ENCODE peak calls at places on chromosomes 1 and 21, in seven cellular contexts. H is heart left ventricle, Y is prostate gland, S is uterus, G is A549, A is HCT116, E is esophagus squamous epithelium. W is an unnamed sample.

GRCh38 chr1:16905112-16905855 is 9.5 kb downstream of the RNU1-2 start:
- DNase-seq in Y (no peak), G (peak; percentile 60), S (no peak), H (no peak), A (peak; percentile 92), E (no peak), W (peak; percentile 67)

GRCh38 chr1:47547753-47548152 is 109.9 kb downstream of the FOXD2 start:
- DNase-seq in H (no peak), E (no peak), S (no peak), A (no peak), Y (no peak), G (no peak), W (no peak)

GRCh38 chr1:236030572-236030971 is 34.3 kb downstream of the NID1 start:
- DNase-seq in S (no peak), Y (no peak), E (no peak), A (no peak), G (no peak), H (no peak), W (no peak)

GRCh38 chr1:158115126-158115525 is 65.6 kb upstream of the CD1D start:
- DNase-seq in H (no peak), E (no peak), A (no peak), S (no peak), Y (no peak), G (no peak), W (no peak)

GRCh38 chr1:30977105-30977504 is 68.5 kb upstream of the SDC3 start:
- DNase-seq in A (no peak), G (peak; percentile 4), H (no peak), Y (no peak), E (no peak), S (no peak), W (no peak)

GRCh38 chr1:53919675-53920066 is 25.7 kb downstream of the DIO1 start:
- DNase-seq in G (no peak), E (no peak), S (no peak), A (no peak), H (no peak), Y (no peak), W (no peak)

GRCh38 chr1:184840596-184840995 is 85.9 kb upstream of the EDEM3 start:
- DNase-seq in E (no peak), S (no peak), Y (no peak), G (no peak), A (no peak), H (no peak), W (no peak)

GRCh38 chr1:180262628-180263488 is 32.8 kb downstream of the LHX4 start:
- DNase-seq in Y (no peak), H (no peak), S (no peak), E (no peak), G (no peak), A (no peak), W (no peak)

GRCh38 chr1:73722055-73722454 is 475.9 kb downstream of the LRRIQ3 start:
- DNase-seq in S (no peak), E (no peak), A (no peak), G (no peak), Y (no peak), H (no peak), W (no peak)

GRCh38 chr1:19124273-19124672 is 85.8 kb downstream of the UBR4 start:
- DNase-seq in Y (no peak), G (no peak), A (no peak), H (no peak), S (no peak), E (no peak), W (no peak)

GRCh38 chr1:39574646-39575045 is 1.9 kb downstream of the PABPC4 start:
- DNase-seq in G (no peak), Y (peak; percentile 22), E (no peak), H (no peak), S (no peak), A (no peak), W (peak; percentile 38)

GRCh38 chr1:167909691-167910180 is 4.2 kb downstream of the ADCY10 start:
- DNase-seq in A (no peak), H (no peak), E (no peak), G (no peak), S (no peak), Y (no peak), W (no peak)

GRCh38 chr1:85461216-85461945 is 3.6 kb downstream of the DDAH1 start:
- DNase-seq in S (no peak), Y (no peak), H (no peak), G (no peak), E (no peak), A (no peak), W (no peak)

GRCh38 chr1:245997471-245998258 is 509.4 kb downstream of the SMYD3 start:
- DNase-seq in H (peak; percentile 52), S (no peak), A (no peak), G (no peak), Y (peak; percentile 73), E (no peak), W (no peak)

DNA sequence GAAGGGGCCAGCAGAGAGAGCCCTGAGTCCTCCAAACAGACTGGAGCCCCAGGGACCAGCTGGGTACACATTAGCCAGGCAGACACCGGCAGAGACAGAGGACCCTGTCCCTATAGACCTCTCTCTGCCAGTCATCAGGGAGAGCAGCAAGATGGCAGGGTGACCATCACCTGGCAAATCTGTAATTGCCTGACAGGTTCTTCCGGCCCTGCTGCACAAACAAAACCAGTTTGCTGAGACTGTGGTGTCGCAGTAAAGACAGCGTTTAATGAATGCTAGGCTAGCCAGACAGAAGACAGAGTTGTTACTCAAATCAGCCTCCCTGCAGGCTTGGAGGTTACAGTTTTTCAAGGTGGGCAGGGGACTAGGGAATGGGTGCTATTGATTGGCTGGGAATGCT is 618.9 kb downstream of the NPHP4 start:
- DNase-seq in S (no peak), A (no peak), H (no peak), G (no peak), E (no peak), Y (peak; percentile 32), W (no peak)
- H3K27ac ChIP-seq in S (no peak overlapping the region), A (no peak overlapping the region), H (no peak overlapping the region), G (no peak overlapping the region), E (no peak overlapping the region), Y (no peak overlapping the region), W (no peak overlapping the region)

DNA sequence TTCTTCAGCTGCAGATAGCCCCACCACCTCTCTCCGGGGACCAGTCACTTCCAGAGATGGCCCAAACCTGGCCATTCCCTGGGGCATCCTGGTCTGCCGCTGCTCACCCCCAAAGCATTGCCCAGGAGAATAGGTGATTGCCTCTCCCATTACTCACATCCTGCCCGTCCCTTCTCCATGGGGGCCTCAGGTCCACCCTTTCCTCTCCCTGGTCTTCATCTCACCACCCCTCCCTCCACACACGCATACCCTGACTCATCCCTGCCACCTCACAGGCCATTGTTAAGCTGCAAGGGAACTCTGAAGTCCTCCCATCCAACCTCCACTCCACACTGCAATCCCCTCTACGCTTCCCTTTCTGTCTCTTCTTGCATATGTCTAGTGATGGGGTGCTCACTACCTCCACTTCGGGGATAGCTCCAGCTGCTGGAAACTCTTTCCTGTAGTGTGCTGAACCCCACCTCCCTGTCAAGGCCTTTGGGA is at the start of gene PLEKHG5:
- DNase-seq in G (no peak), S (no peak), Y (no peak), E (no peak), A (peak; percentile 60), H (no peak), W (no peak)
- TF ChIP-seq POLR2A in G (no peak), S (no peak), Y (no peak), E (no peak), A (no peak), H (no peak), W (no peak)

GRCh38 chr1:182305861-182306260 is 85.7 kb downstream of the GLUL start:
- DNase-seq in H (no peak), G (no peak), A (no peak), S (no peak), E (no peak), Y (no peak), W (no peak)
- H3K4me3 ChIP-seq in H (no peak overlapping the region), G (no peak overlapping the region), A (no peak overlapping the region), S (no peak overlapping the region), E (no peak overlapping the region), Y (no peak overlapping the region), W (no peak overlapping the region)

GRCh38 chr1:247411583-247412295 is 4.2 kb upstream of the NLRP3 start:
- DNase-seq in G (no peak), A (no peak), E (no peak), S (no peak), Y (no peak), H (no peak), W (no peak)
- H3K27ac ChIP-seq in G (no peak overlapping the region), A (no peak overlapping the region), E (no peak overlapping the region), S (no peak overlapping the region), Y (no peak overlapping the region), H (no peak overlapping the region), W (no peak overlapping the region)

DNA sequence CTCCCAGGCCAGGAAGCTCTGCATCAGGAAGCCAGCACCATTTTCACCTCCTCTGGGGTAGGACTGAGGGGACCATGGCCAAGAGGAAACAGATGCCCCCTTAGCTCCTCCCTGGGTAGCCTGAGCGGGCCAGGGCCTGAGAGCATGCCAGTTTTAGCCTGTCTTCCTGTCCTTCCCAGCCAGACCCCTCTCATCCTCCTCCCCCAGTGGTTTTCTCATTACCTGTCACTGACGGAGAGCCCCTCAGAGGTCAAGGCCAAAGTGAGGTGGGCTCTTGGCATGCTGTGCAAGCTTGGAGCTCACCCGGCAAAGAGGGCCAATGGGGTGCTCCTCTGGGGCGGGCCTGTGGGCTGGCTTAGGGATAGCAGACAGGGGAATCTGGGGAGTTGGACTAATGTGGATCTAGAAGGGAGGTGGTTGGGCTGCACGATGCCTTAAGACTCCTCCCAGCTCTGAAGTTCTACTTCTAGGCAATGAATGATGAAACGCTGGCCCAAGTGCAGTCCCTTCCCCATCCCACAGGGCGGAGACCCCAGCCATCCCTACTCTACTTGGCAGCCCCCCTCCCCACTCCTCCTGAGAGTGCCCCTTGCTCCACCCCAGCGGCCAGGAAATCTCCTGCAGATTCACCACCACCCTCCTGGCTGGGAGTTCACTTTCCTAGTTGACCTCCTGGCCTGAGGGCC is 9.5 kb upstream of the LMNA start:
- DNase-seq in H (no peak), E (no peak), A (no peak), Y (no peak), S (no peak), G (no peak), W (no peak)
- TF ChIP-seq POLR2A in H (no peak), E (no peak), A (no peak), Y (no peak), S (no peak), G (no peak), W (no peak)

DNA sequence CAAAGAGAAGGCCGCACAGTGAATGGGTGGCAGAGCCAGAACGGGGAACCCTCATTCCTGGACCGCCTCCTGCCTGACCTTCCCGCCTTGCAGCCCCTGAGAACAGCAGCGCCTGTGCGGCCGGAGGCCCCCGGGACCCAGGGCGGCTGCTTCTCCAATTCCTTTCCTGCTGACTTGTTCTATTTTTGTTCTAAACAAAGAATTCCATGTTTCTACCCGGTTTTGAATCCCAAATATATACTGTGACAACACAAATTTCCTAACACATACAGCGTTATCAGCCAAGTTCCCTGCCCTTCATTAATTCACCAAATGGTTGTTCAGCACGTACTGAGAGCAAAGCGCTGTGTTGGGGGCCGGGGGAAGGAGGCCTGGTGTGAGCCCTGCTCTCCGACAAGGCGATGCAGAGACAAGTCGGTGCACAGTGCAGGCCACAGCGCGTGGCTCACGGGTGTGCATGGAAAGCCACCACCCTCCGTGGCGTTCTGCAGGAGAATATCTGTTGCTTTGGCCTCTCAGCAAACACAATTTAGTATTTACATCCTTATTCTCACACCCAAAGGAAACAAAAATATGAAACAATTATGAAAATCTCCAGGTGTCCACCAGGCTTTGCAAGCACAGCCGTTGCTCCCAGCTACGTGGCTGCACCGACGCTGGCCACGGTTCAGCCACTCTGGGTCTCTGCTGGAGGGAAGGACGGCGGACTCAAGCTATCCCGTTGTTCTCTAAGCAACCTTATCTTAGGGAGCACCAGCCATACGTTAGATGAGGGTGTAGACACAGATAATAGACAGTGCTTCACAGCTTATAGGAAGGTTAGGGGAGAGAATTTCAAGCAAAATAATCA is 31.7 kb upstream of the COL6A2 start:
- DNase-seq in E (no peak), G (no peak), H (no peak), S (no peak), A (no peak), Y (no peak), W (peak; percentile 26)
- H3K4me3 ChIP-seq in E (no peak overlapping the region), G (no peak overlapping the region), H (no peak overlapping the region), S (no peak overlapping the region), A (no peak overlapping the region), Y (no peak overlapping the region), W (no peak overlapping the region)

W was measured in testis.